ENCODE peak calls at places on chromosomes 7 and 10, in nine cellular contexts. One of them, this sample, is unnamed. For H3K9me3, the result is how much of the 10 kb centered on the place peaks cover.

GRCh38 chr10:45433716-45434469 is 59.9 kb downstream of the ALOX5 start:
- DNase-seq in heart left ventricle: no peak
- DNase-seq in prostate gland: no peak
- DNase-seq in transverse colon: peak
- DNase-seq in stomach: no peak
- DNase-seq in Peyer's patch: no peak
- DNase-seq in A549: no peak
- DNase-seq in sigmoid colon: no peak
- DNase-seq in testis: no peak
- DNase-seq in this sample: no peak

GRCh38 chr7:24572421-24573007 is 738 bp upstream of the PALS2 start:
- DNase-seq in heart left ventricle: peak
- DNase-seq in prostate gland: peak
- DNase-seq in transverse colon: peak
- DNase-seq in stomach: no peak
- DNase-seq in Peyer's patch: peak
- DNase-seq in A549: peak
- DNase-seq in sigmoid colon: peak
- DNase-seq in testis: peak
- DNase-seq in this sample: peak

GRCh38 chr7:134789967-134790685 is 10.7 kb downstream of the CALD1 start:
- DNase-seq in heart left ventricle: no peak
- DNase-seq in prostate gland: no peak
- DNase-seq in transverse colon: no peak
- DNase-seq in stomach: no peak
- DNase-seq in Peyer's patch: no peak
- DNase-seq in A549: no peak
- DNase-seq in sigmoid colon: peak
- DNase-seq in testis: peak
- DNase-seq in this sample: no peak

GRCh38 chr10:42867571-42867970 is 85.0 kb downstream of the BMS1 start:
- DNase-seq in heart left ventricle: no peak
- DNase-seq in prostate gland: no peak
- DNase-seq in transverse colon: no peak
- DNase-seq in stomach: no peak
- DNase-seq in Peyer's patch: no peak
- DNase-seq in A549: no peak
- DNase-seq in sigmoid colon: no peak
- DNase-seq in testis: no peak
- DNase-seq in this sample: no peak

GRCh38 chr7:77679608-77680007 is 16.7 kb upstream of the RSBN1L start:
- DNase-seq in heart left ventricle: no peak
- DNase-seq in prostate gland: no peak
- DNase-seq in transverse colon: no peak
- DNase-seq in stomach: no peak
- DNase-seq in Peyer's patch: no peak
- DNase-seq in A549: no peak
- DNase-seq in sigmoid colon: no peak
- DNase-seq in testis: no peak
- DNase-seq in this sample: no peak

GRCh38 chr10:82572686-82573226 is 697.8 kb downstream of the NRG3 start:
- DNase-seq in heart left ventricle: no peak
- DNase-seq in prostate gland: no peak
- DNase-seq in transverse colon: no peak
- DNase-seq in stomach: no peak
- DNase-seq in Peyer's patch: no peak
- DNase-seq in A549: no peak
- DNase-seq in sigmoid colon: no peak
- DNase-seq in testis: no peak
- DNase-seq in this sample: no peak

GRCh38 chr7:134899729-134900128 is 86.6 kb upstream of the AGBL3 start:
- DNase-seq in heart left ventricle: no peak
- DNase-seq in prostate gland: no peak
- DNase-seq in transverse colon: no peak
- DNase-seq in stomach: no peak
- DNase-seq in Peyer's patch: no peak
- DNase-seq in A549: peak
- DNase-seq in sigmoid colon: no peak
- DNase-seq in testis: no peak
- DNase-seq in this sample: no peak

GRCh38 chr7:112263519-112263918 is 57.0 kb downstream of the ZNF277 start:
- DNase-seq in heart left ventricle: no peak
- DNase-seq in prostate gland: no peak
- DNase-seq in transverse colon: no peak
- DNase-seq in stomach: no peak
- DNase-seq in Peyer's patch: no peak
- DNase-seq in A549: no peak
- DNase-seq in sigmoid colon: no peak
- DNase-seq in testis: no peak
- DNase-seq in this sample: no peak

GRCh38 chr7:55565693-55566092 is 6.6 kb downstream of the VOPP1 start:
- DNase-seq in heart left ventricle: no peak
- DNase-seq in prostate gland: no peak
- DNase-seq in transverse colon: no peak
- DNase-seq in stomach: no peak
- DNase-seq in Peyer's patch: no peak
- DNase-seq in A549: no peak
- DNase-seq in sigmoid colon: no peak
- DNase-seq in testis: no peak
- DNase-seq in this sample: no peak

GRCh38 chr10:90787906-90788491 is 69.8 kb downstream of the HTR7 start:
- DNase-seq in heart left ventricle: no peak
- DNase-seq in prostate gland: no peak
- DNase-seq in transverse colon: peak
- DNase-seq in stomach: no peak
- DNase-seq in Peyer's patch: no peak
- DNase-seq in A549: peak
- DNase-seq in sigmoid colon: no peak
- DNase-seq in testis: peak
- DNase-seq in this sample: no peak

GRCh38 chr10:4902571-4903011 is 60.6 kb upstream of the AKR1C1 start:
- DNase-seq in heart left ventricle: no peak
- DNase-seq in prostate gland: peak
- DNase-seq in transverse colon: no peak
- DNase-seq in stomach: no peak
- DNase-seq in Peyer's patch: no peak
- DNase-seq in A549: no peak
- DNase-seq in sigmoid colon: no peak
- DNase-seq in testis: peak
- DNase-seq in this sample: no peak

GRCh38 chr7:121882731-121883130 is 9.8 kb downstream of the PTPRZ1 start:
- DNase-seq in heart left ventricle: no peak
- DNase-seq in prostate gland: no peak
- DNase-seq in transverse colon: no peak
- DNase-seq in stomach: no peak
- DNase-seq in Peyer's patch: no peak
- DNase-seq in A549: no peak
- DNase-seq in sigmoid colon: no peak
- DNase-seq in testis: no peak
- DNase-seq in this sample: no peak

GRCh38 chr10:42475168-42476098 is 162.9 kb downstream of the ZNF33B start:
- DNase-seq in heart left ventricle: peak
- DNase-seq in prostate gland: no peak
- DNase-seq in transverse colon: no peak
- DNase-seq in stomach: no peak
- DNase-seq in Peyer's patch: no peak
- DNase-seq in A549: no peak
- DNase-seq in sigmoid colon: no peak
- DNase-seq in testis: peak
- DNase-seq in this sample: no peak

GRCh38 chr7:4739528-4739992 is 35.9 kb upstream of the AP5Z1 start:
- DNase-seq in heart left ventricle: peak
- DNase-seq in prostate gland: no peak
- DNase-seq in transverse colon: no peak
- DNase-seq in stomach: peak
- DNase-seq in Peyer's patch: no peak
- DNase-seq in A549: peak
- DNase-seq in sigmoid colon: no peak
- DNase-seq in testis: peak
- DNase-seq in this sample: peak

GRCh38 chr7:45601816-45602540 is 27.8 kb downstream of the ADCY1 start:
- DNase-seq in heart left ventricle: no peak
- DNase-seq in prostate gland: no peak
- DNase-seq in transverse colon: no peak
- DNase-seq in stomach: peak
- DNase-seq in Peyer's patch: no peak
- DNase-seq in A549: no peak
- DNase-seq in sigmoid colon: no peak
- DNase-seq in testis: no peak
- DNase-seq in this sample: no peak

GRCh38 chr10:59299933-59300332 is 62.4 kb downstream of the FAM13C start:
- DNase-seq in heart left ventricle: no peak
- DNase-seq in prostate gland: no peak
- DNase-seq in transverse colon: no peak
- DNase-seq in stomach: no peak
- DNase-seq in Peyer's patch: no peak
- DNase-seq in A549: no peak
- DNase-seq in sigmoid colon: no peak
- DNase-seq in testis: no peak
- DNase-seq in this sample: no peak

GRCh38 chr7:73704640-73705550 is 14.6 kb downstream of the STX1A start:
- DNase-seq in heart left ventricle: no peak
- DNase-seq in prostate gland: peak
- DNase-seq in transverse colon: no peak
- DNase-seq in stomach: no peak
- DNase-seq in Peyer's patch: no peak
- DNase-seq in A549: peak
- DNase-seq in sigmoid colon: peak
- DNase-seq in testis: no peak
- DNase-seq in this sample: peak
- TF ChIP-seq POLR2A in heart left ventricle: no peak
- TF ChIP-seq POLR2A in prostate gland: no peak
- TF ChIP-seq POLR2A in transverse colon: no peak
- TF ChIP-seq POLR2A in stomach: no peak
- TF ChIP-seq POLR2A in Peyer's patch: no peak
- TF ChIP-seq POLR2A in A549: peak
- TF ChIP-seq POLR2A in sigmoid colon: no peak
- TF ChIP-seq POLR2A in testis: no peak
- TF ChIP-seq POLR2A in this sample: no peak

GRCh38 chr10:133168617-133169031 is 8.6 kb downstream of the KNDC1 start:
- DNase-seq in heart left ventricle: peak
- DNase-seq in prostate gland: no peak
- DNase-seq in transverse colon: no peak
- DNase-seq in stomach: no peak
- DNase-seq in Peyer's patch: no peak
- DNase-seq in A549: no peak
- DNase-seq in sigmoid colon: peak
- DNase-seq in testis: no peak
- DNase-seq in this sample: peak
- H3K9me3 ChIP-seq in heart left ventricle: under half
- H3K9me3 ChIP-seq in prostate gland: under half
- H3K9me3 ChIP-seq in transverse colon: under half
- H3K9me3 ChIP-seq in stomach: under half
- H3K9me3 ChIP-seq in Peyer's patch: under half
- H3K9me3 ChIP-seq in A549: under half
- H3K9me3 ChIP-seq in sigmoid colon: under half
- H3K9me3 ChIP-seq in testis: under half
- H3K9me3 ChIP-seq in this sample: under half

GRCh38 chr10:24208661-24209420 is at the start of gene KIAA1217:
- DNase-seq in heart left ventricle: peak
- DNase-seq in prostate gland: peak
- DNase-seq in transverse colon: peak
- DNase-seq in stomach: peak
- DNase-seq in Peyer's patch: peak
- DNase-seq in A549: no peak
- DNase-seq in sigmoid colon: peak
- DNase-seq in testis: peak
- DNase-seq in this sample: peak
- TF ChIP-seq POLR2A in heart left ventricle: no peak
- TF ChIP-seq POLR2A in prostate gland: no peak
- TF ChIP-seq POLR2A in transverse colon: peak
- TF ChIP-seq POLR2A in stomach: no peak
- TF ChIP-seq POLR2A in Peyer's patch: no peak
- TF ChIP-seq POLR2A in A549: no peak
- TF ChIP-seq POLR2A in sigmoid colon: no peak
- TF ChIP-seq POLR2A in testis: no peak
- TF ChIP-seq POLR2A in this sample: no peak

GRCh38 chr10:89414146-89414878 is at the start of gene IFIT5:
- DNase-seq in heart left ventricle: peak
- DNase-seq in prostate gland: peak
- DNase-seq in transverse colon: peak
- DNase-seq in stomach: peak
- DNase-seq in Peyer's patch: peak
- DNase-seq in A549: peak
- DNase-seq in sigmoid colon: peak
- DNase-seq in testis: peak
- DNase-seq in this sample: peak

GRCh38 chr10:89416465-89416864 is 2.1 kb downstream of the IFIT5 start:
- DNase-seq in heart left ventricle: no peak
- DNase-seq in prostate gland: no peak
- DNase-seq in transverse colon: no peak
- DNase-seq in stomach: no peak
- DNase-seq in Peyer's patch: no peak
- DNase-seq in A549: no peak
- DNase-seq in sigmoid colon: no peak
- DNase-seq in testis: no peak
- DNase-seq in this sample: no peak

GRCh38 chr10:89419548-89419947 is 5.2 kb downstream of the IFIT5 start:
- DNase-seq in heart left ventricle: no peak
- DNase-seq in prostate gland: no peak
- DNase-seq in transverse colon: no peak
- DNase-seq in stomach: no peak
- DNase-seq in Peyer's patch: no peak
- DNase-seq in A549: no peak
- DNase-seq in sigmoid colon: no peak
- DNase-seq in testis: no peak
- DNase-seq in this sample: no peak

GRCh38 chr10:89413398-89413912 is 913 bp upstream of the IFIT5 start:
- DNase-seq in heart left ventricle: no peak
- DNase-seq in prostate gland: no peak
- DNase-seq in transverse colon: no peak
- DNase-seq in stomach: no peak
- DNase-seq in Peyer's patch: no peak
- DNase-seq in A549: no peak
- DNase-seq in sigmoid colon: no peak
- DNase-seq in testis: no peak
- DNase-seq in this sample: no peak

DNA sequence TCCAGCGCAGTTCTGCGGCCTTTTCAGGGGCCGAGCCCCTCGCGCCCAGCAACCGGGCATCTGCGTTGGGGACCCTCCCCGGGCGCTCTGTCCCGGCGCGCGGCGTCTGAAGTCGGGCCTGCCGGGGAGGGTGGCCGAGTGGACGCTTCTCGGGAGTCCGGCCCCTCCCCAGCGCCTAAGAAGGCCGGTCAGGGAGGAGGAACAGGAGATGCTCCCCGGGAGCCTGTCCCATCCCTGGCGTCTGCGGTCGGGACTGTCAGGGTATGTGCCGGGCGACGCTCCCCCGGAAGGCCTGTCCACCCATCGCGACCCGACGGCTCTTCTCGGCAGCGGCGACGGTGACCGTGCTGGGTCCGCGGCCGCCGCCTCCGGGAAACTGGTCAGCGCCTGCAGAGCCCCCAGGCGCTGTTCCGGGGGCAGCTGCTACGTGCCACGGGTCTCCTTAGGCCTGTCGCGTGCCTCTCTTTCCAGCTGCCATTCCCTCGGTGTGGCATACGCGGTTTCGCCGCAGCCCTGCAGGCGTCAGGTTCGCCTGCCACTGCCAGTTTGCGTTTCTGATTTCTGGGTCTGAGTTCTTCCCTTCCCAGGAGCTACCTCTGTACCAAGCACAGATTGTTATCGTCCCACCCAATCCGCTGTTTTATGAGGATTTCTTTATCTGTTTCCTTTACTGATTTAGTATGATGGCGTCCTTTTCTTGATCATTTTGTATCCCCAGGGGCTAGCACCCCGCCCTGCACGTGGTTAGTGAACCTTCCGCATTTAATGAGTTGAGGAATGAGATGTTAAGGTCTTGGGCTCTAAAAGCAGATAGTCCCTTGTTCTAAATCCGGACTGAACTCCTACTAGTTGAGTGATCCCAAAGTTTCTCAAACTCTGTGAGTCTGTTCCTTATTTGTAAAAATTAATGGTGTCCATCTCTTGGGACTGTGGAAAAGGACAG is 782 bp downstream of the IFIT5 start:
- DNase-seq in heart left ventricle: peak
- DNase-seq in prostate gland: peak
- DNase-seq in transverse colon: peak
- DNase-seq in stomach: peak
- DNase-seq in Peyer's patch: peak
- DNase-seq in A549: peak
- DNase-seq in sigmoid colon: peak
- DNase-seq in testis: peak
- DNase-seq in this sample: no peak
- H3K9me3 ChIP-seq in heart left ventricle: under half
- H3K9me3 ChIP-seq in prostate gland: under half
- H3K9me3 ChIP-seq in transverse colon: under half
- H3K9me3 ChIP-seq in stomach: under half
- H3K9me3 ChIP-seq in Peyer's patch: under half
- H3K9me3 ChIP-seq in A549: under half
- H3K9me3 ChIP-seq in sigmoid colon: under half
- H3K9me3 ChIP-seq in testis: under half
- H3K9me3 ChIP-seq in this sample: under half